ENCODE peak calls at places on chromosomes 11 and 22, in four cellular contexts. G is ovary, V is thoracic aorta, F is IMR-90. X is an unnamed sample.

GRCh38 chr11:118618991-118619375 is 11.6 kb downstream of the PHLDB1 start:
- DNase-seq in G (peak; percentile 55), V (no peak), F (peak; percentile 78), X (no peak)

GRCh38 chr11:127713226-127713625 is 712.7 kb upstream of the KIRREL3 start:
- DNase-seq in G (no peak), V (no peak), F (no peak), X (no peak)

GRCh38 chr22:33544707-33545106 is 375.6 kb downstream of the LARGE1 start:
- DNase-seq in G (no peak), V (no peak), F (peak; percentile 72), X (no peak)

GRCh38 chr11:8794126-8794525 is 111.5 kb downstream of the RPL27A start:
- DNase-seq in G (no peak), V (no peak), F (no peak), X (no peak)

GRCh38 chr22:26672060-26672471 is 14.7 kb downstream of the MIAT start:
- DNase-seq in G (peak; percentile 41), V (no peak), F (no peak), X (no peak)

GRCh38 chr11:115452245-115452644 is 52.0 kb downstream of the CADM1 start:
- DNase-seq in G (no peak), V (no peak), F (no peak), X (no peak)

GRCh38 chr11:29282088-29282487 is 734.7 kb downstream of the KCNA4 start:
- DNase-seq in G (no peak), V (no peak), F (peak; percentile 99), X (peak; percentile 61)

GRCh38 chr22:45690008-45690407 is 18.4 kb downstream of the ATXN10 start:
- DNase-seq in G (no peak), V (no peak), F (no peak), X (no peak)

GRCh38 chr11:73415854-73416615 is 39.8 kb downstream of the RELT start:
- DNase-seq in G (no peak), V (no peak), F (peak; percentile 55), X (no peak)

GRCh38 chr11:63553759-63554158 is 9.4 kb downstream of the PLAAT2 start:
- DNase-seq in G (no peak), V (no peak), F (no peak), X (no peak)

DNA sequence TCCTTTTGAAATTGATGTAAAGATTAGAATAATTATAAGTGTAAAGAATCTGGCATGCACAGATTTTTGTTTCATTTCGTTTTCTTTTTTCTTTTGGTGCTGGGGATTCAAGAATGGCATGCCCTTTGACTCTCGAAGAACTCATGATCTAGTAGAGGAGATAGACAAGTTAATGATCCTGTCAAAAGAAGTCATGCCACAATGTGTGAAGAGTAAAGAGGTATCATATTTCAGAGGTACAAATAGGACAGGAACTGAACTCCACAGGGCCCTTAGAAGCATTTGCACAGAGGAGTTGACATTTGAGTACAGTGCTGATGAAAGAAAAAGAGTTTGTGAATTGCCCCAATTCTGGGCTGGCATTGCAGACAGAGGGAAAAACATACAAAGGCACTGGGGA is 708.0 kb upstream of the ARHGAP42 start:
- DNase-seq in G (no peak), V (no peak), F (no peak), X (no peak)
- H3K9me3 ChIP-seq in G (no peaks in the 10 kb centered on the region), V (no peaks in the 10 kb centered on the region), F (peaks cover 11% of the 10 kb centered on the region), X (no peaks in the 10 kb centered on the region)

GRCh38 chr11:35038211-35038930 is 100.6 kb upstream of the CD44 start:
- DNase-seq in G (no peak), V (no peak), F (no peak), X (no peak)
- TF ChIP-seq CTCF in G (no peak), V (no peak), F (no peak), X (no peak)

GRCh38 chr22:47801541-47802245 is 1039.2 kb downstream of the TBC1D22A start:
- DNase-seq in G (no peak), V (no peak), F (no peak), X (no peak)
- H3K9me3 ChIP-seq in G (peaks cover 7% of the 10 kb centered on the region), V (peaks cover 2% of the 10 kb centered on the region), F (peaks cover 40% of the 10 kb centered on the region), X (peaks cover 1% of the 10 kb centered on the region)

DNA sequence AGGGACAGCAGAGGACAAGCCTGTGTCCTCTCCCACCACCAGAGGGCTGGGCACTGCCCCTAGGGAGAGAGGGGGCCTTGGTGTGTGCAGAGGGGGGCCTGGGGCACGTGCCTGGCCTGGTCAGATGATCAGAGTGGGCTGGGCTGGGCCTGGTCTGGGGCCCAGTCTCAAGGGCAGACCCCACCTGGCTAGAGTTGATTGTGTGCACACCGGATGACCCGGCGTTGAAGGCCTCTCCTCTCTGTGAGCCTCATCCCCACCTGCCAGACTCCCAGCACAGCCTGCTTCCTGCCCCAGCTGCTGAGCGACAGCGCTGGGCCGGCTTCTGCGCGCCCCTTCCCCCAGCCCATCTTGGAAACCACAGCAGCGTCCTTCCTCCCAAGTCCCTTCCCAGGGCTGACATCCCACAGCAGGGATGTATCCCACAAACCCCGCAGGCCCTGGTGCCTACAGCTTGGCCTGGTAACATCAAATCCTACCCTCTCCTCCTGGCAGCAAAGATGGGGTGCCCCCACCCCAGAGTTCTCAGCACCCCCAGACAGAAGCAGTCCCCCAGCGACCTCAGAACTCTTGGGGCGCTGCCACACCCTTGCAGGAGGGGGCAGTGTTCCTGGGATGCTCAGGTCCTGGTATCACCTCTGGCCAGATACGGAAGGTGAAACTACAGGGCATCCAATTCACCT is 11.1 kb upstream of the TSSC4 start:
- DNase-seq in G (no peak), V (no peak), F (no peak), X (no peak)
- TF ChIP-seq CTCF in G (no peak), V (no peak), F (no peak), X (no peak)

GRCh38 chr11:106470230-106470629 is 392.8 kb downstream of the AASDHPPT start:
- DNase-seq in G (no peak), V (no peak), F (no peak), X (no peak)

GRCh38 chr11:106466441-106467190 is 389.2 kb downstream of the AASDHPPT start:
- DNase-seq in G (no peak), V (no peak), F (peak; percentile 94), X (no peak)

GRCh38 chr11:106467486-106467885 is 390.0 kb downstream of the AASDHPPT start:
- DNase-seq in G (no peak), V (no peak), F (no peak), X (no peak)

GRCh38 chr11:106468531-106468930 is 391.1 kb downstream of the AASDHPPT start:
- DNase-seq in G (no peak), V (no peak), F (no peak), X (no peak)

DNA sequence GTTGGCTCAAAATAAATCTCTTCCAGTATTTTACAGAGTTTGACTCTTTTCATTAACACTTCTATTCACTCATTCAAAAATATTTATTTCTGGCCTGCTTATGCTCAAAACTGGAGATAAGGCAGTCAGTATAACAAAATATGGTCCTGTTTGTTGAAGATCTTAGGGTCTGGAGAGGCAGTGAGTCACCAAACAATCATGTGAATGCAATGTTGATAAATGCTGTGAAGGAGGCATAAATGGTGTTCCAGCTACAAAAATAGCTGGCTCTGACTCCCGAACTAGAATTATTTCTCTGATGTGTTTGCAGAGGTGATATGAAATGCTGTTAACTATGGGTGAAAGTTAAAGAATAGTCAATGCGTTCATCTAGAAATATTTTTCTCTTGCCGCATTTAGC is 390.6 kb downstream of the AASDHPPT start:
- DNase-seq in G (no peak), V (no peak), F (peak; percentile 79), X (no peak)
- H3K9me3 ChIP-seq in G (no peaks in the 10 kb centered on the region), V (no peaks in the 10 kb centered on the region), F (no peaks in the 10 kb centered on the region), X (no peaks in the 10 kb centered on the region)